ENCODE peak calls at places on chromosomes 4 and X, in nine cellular contexts. A, I, N, C, S, J, P, F and X are unnamed samples.

GRCh38 chrX:77085372-77085771 is 361.8 kb upstream of the FGF16 start:
- DNase-seq in I (no peak), P (no peak), A (no peak), C (no peak), N (no peak), S (no peak), J (no peak), F (no peak), X (no peak)

GRCh38 chr4:122091836-122092235 is 60.3 kb upstream of the BLTP1 start:
- DNase-seq in N (no peak), P (no peak), A (no peak), F (no peak), S (no peak), I (no peak), J (no peak), C (no peak), X (no peak)

GRCh38 chr4:8198206-8198905 is 734 bp upstream of the SH3TC1 start:
- DNase-seq in F (peak), A (peak), J (no peak), I (no peak), N (no peak), S (no peak), C (no peak), P (no peak), X (no peak)

GRCh38 chrX:17697191-17697590 is 40.1 kb upstream of the SCML1 start:
- DNase-seq in F (no peak), J (no peak), N (no peak), S (no peak), P (no peak), A (no peak), C (peak), I (no peak), X (no peak)

GRCh38 chr4:151437505-151437904 is 28.5 kb downstream of the FHIP1A start:
- DNase-seq in J (no peak), C (no peak), F (no peak), N (no peak), P (no peak), I (no peak), S (no peak), A (no peak), X (no peak)

GRCh38 chrX:149161438-149162088 is 343.5 kb downstream of the IDS start:
- DNase-seq in F (no peak), S (no peak), N (no peak), C (no peak), A (no peak), J (no peak), P (no peak), I (no peak), X (no peak)

GRCh38 chr4:73593631-73594241 is 26.5 kb downstream of the RASSF6 start:
- DNase-seq in C (peak), A (no peak), P (no peak), N (no peak), I (peak), J (no peak), S (no peak), F (no peak), X (no peak)

GRCh38 chrX:39752820-39753219 is 344.9 kb downstream of the BCOR start:
- DNase-seq in F (no peak), I (peak), P (no peak), C (peak), A (no peak), S (no peak), N (no peak), J (no peak), X (no peak)

GRCh38 chr4:57231781-57232180 is 121.6 kb upstream of the IGFBP7 start:
- DNase-seq in S (no peak), P (no peak), N (no peak), C (no peak), A (no peak), F (no peak), I (no peak), J (no peak), X (no peak)

GRCh38 chrX:10952619-10953018 is 158.5 kb upstream of the HCCS start:
- DNase-seq in I (no peak), S (no peak), A (no peak), N (no peak), F (no peak), J (no peak), C (peak), P (no peak), X (no peak)

GRCh38 chr4:26086621-26087068 is 172.6 kb downstream of the SMIM20 start:
- DNase-seq in S (no peak), A (no peak), I (no peak), N (no peak), F (no peak), P (no peak), J (no peak), C (no peak), X (no peak)

GRCh38 chr4:84126061-84126787 is 372.9 kb downstream of the NKX6-1 start:
- DNase-seq in P (no peak), C (no peak), S (peak), F (no peak), N (no peak), J (no peak), A (no peak), I (no peak), X (no peak)